ENCODE peak calls at places on chromosomes 5 and 9, in nine cellular contexts. N, O, B, S, L, H, X, J and K are unnamed samples.

GRCh38 chr9:84343111-84343521 is 2.6 kb upstream of the SLC28A3 start:
- DNase-seq in N (no peak), O (no peak), B (no peak), S (peak; percentile 86), L (peak; percentile 63), H (no peak), X (no peak), J (peak; percentile 68), K (no peak)

GRCh38 chr5:97764700-97765099 is 581.7 kb upstream of the RIOK2 start:
- DNase-seq in N (no peak), O (no peak), B (no peak), S (peak; percentile 73), L (peak; percentile 87), H (no peak), X (no peak), J (peak; percentile 93), K (no peak)

GRCh38 chr9:93665566-93666278 is 89.3 kb downstream of the PHF2 start:
- DNase-seq in N (peak; percentile 7), O (peak; percentile 65), B (no peak), S (no peak), L (no peak), H (no peak), X (no peak), J (no peak), K (no peak)

GRCh38 chr5:89268460-89268859 is 385.5 kb upstream of the MEF2C start:
- DNase-seq in N (no peak), O (no peak), B (no peak), S (no peak), L (no peak), H (no peak), X (peak; percentile 56), J (no peak), K (no peak)

GRCh38 chr5:147939431-147940114 is 33.2 kb upstream of the C5orf46 start:
- DNase-seq in N (no peak), O (no peak), B (no peak), S (peak; percentile 26), L (no peak), H (no peak), X (no peak), J (peak; percentile 41), K (no peak)

GRCh38 chr9:5402217-5402616 is 35.5 kb downstream of the PLGRKT start:
- DNase-seq in N (no peak), O (no peak), B (no peak), S (no peak), L (no peak), H (peak; percentile 10), X (no peak), J (no peak), K (no peak)

GRCh38 chr9:128628471-128629048 is 28.1 kb downstream of the DYNC2I2 start:
- DNase-seq in N (peak; percentile 51), O (no peak), B (no peak), S (no peak), L (no peak), H (peak; percentile 34), X (peak; percentile 59), J (no peak), K (no peak)

GRCh38 chr5:137487600-137487999 is 11.5 kb downstream of the SPOCK1 start:
- DNase-seq in N (no peak), O (no peak), B (no peak), S (peak; percentile 76), L (peak; percentile 92), H (no peak), X (peak; percentile 69), J (peak; percentile 40), K (no peak)

GRCh38 chr9:99162759-99163364 is 57.9 kb downstream of the TGFBR1 start:
- DNase-seq in N (no peak), O (no peak), B (no peak), S (peak; percentile 43), L (peak; percentile 70), H (peak; percentile 56), X (peak; percentile 40), J (peak; percentile 45), K (peak; percentile 70)

GRCh38 chr5:133341296-133341695 is 271.0 kb downstream of the FSTL4 start:
- DNase-seq in N (no peak), O (no peak), B (no peak), S (no peak), L (no peak), H (no peak), X (no peak), J (no peak), K (no peak)

GRCh38 chr5:158026248-158027031 is 167.5 kb upstream of the CLINT1 start:
- DNase-seq in N (no peak), O (no peak), B (no peak), S (no peak), L (peak; percentile 16), H (no peak), X (peak; percentile 51), J (no peak), K (no peak)

GRCh38 chr9:5554254-5554653 is 43.9 kb downstream of the PDCD1LG2 start:
- DNase-seq in N (no peak), O (no peak), B (no peak), S (peak; percentile 35), L (peak; percentile 29), H (no peak), X (no peak), J (no peak), K (no peak)

GRCh38 chr9:100911273-100911672 is 117.3 kb upstream of the PLPPR1 start:
- DNase-seq in N (no peak), O (no peak), B (no peak), S (no peak), L (no peak), H (no peak), X (no peak), J (no peak), K (peak; percentile 98)

GRCh38 chr9:135087899-135088347 is 455 bp downstream of the OLFM1 start:
- DNase-seq in N (no peak), O (no peak), B (no peak), S (no peak), L (no peak), H (peak; percentile 53), X (no peak), J (no peak), K (peak; percentile 15)

GRCh38 chr9:89558948-89559347 is 45.9 kb upstream of the GADD45G start:
- DNase-seq in N (no peak), O (no peak), B (no peak), S (no peak), L (no peak), H (no peak), X (no peak), J (no peak), K (no peak)

GRCh38 chr9:121321039-121321503 is 49.0 kb downstream of the STOM start:
- DNase-seq in N (no peak), O (no peak), B (peak; percentile 61), S (peak; percentile 53), L (peak; percentile 43), H (no peak), X (no peak), J (peak; percentile 87), K (no peak)

GRCh38 chr5:79849486-79850315 is 141.4 kb downstream of the MTX3 start:
- DNase-seq in N (no peak), O (peak; percentile 49), B (no peak), S (no peak), L (no peak), H (no peak), X (no peak), J (no peak), K (no peak)

GRCh38 chr5:128631771-128632170 is 93.7 kb upstream of the FBN2 start:
- DNase-seq in N (no peak), O (no peak), B (no peak), S (no peak), L (no peak), H (no peak), X (no peak), J (no peak), K (no peak)

GRCh38 chr5:59615272-59615671 is 278.3 kb downstream of the PDE4D start:
- DNase-seq in N (no peak), O (no peak), B (no peak), S (peak; percentile 67), L (peak; percentile 55), H (no peak), X (no peak), J (peak; percentile 74), K (no peak)

GRCh38 chr5:95907740-95908706 is 53.6 kb downstream of the ELL2 start:
- DNase-seq in N (no peak), O (no peak), B (no peak), S (no peak), L (no peak), H (no peak), X (no peak), J (no peak), K (no peak)

GRCh38 chr5:6402939-6403338 is 24.6 kb upstream of the MED10 start:
- DNase-seq in N (no peak), O (no peak), B (no peak), S (no peak), L (no peak), H (no peak), X (no peak), J (no peak), K (no peak)